ENCODE peak calls at places on chromosomes 1 and 21, in seven cellular contexts. Z, B, T, J, V, U and K are unnamed samples.

GRCh38 chr1:235954306-235955283 is 87.9 kb upstream of the LYST start:
- DNase-seq in Z (no peak), B (no peak), T (no peak), J (peak), V (no peak), U (peak), K (no peak)

GRCh38 chr1:6365047-6365446 is 28.5 kb downstream of the ACOT7 start:
- DNase-seq in Z (no peak), B (no peak), T (no peak), J (no peak), V (no peak), U (no peak), K (no peak)

GRCh38 chr1:108000620-108001105 is 35.7 kb upstream of the VAV3 start:
- DNase-seq in Z (no peak), B (peak), T (peak), J (no peak), V (no peak), U (peak), K (no peak)

GRCh38 chr1:243505986-243506689 is 250.3 kb downstream of the SDCCAG8 start:
- DNase-seq in Z (no peak), B (no peak), T (no peak), J (no peak), V (no peak), U (no peak), K (no peak)

GRCh38 chr1:202107321-202107761 is 15.4 kb upstream of the GPR37L1 start:
- DNase-seq in Z (no peak), B (no peak), T (no peak), J (no peak), V (no peak), U (peak), K (no peak)

GRCh38 chr1:160813215-160813614 is 17.2 kb downstream of the LY9 start:
- DNase-seq in Z (no peak), B (no peak), T (no peak), J (no peak), V (no peak), U (peak), K (peak)

GRCh38 chr1:108661030-108661609 is at the start of gene HENMT1:
- DNase-seq in Z (peak), B (no peak), T (peak), J (peak), V (peak), U (peak), K (peak)

GRCh38 chr1:168328965-168329364 is 48.3 kb downstream of the TBX19 start:
- DNase-seq in Z (no peak), B (no peak), T (no peak), J (no peak), V (no peak), U (no peak), K (peak)

GRCh38 chr1:7407980-7408770 is 362.9 kb upstream of the VAMP3 start:
- DNase-seq in Z (no peak), B (no peak), T (no peak), J (no peak), V (no peak), U (no peak), K (no peak)

GRCh38 chr1:165773324-165773965 is 4.8 kb upstream of the TMCO1 start:
- DNase-seq in Z (no peak), B (no peak), T (peak), J (no peak), V (no peak), U (peak), K (peak)

GRCh38 chr1:104765115-104765514 is 1015.4 kb downstream of the AMY1C start:
- DNase-seq in Z (no peak), B (no peak), T (peak), J (no peak), V (no peak), U (peak), K (peak)

GRCh38 chr1:145845144-145845513 is 301 bp upstream of the NUDT17 start:
- DNase-seq in Z (no peak), B (no peak), T (no peak), J (no peak), V (no peak), U (no peak), K (peak)

GRCh38 chr21:37072239-37072987 is 458 bp downstream of the PIGP start:
- DNase-seq in Z (peak), B (peak), T (peak), J (peak), V (no peak), U (peak), K (peak)

GRCh38 chr1:79633456-79633855 is 626.9 kb upstream of the ADGRL4 start:
- DNase-seq in Z (no peak), B (no peak), T (peak), J (no peak), V (no peak), U (peak), K (peak)

GRCh38 chr1:29286194-29286767 is 50.0 kb downstream of the PTPRU start:
- DNase-seq in Z (no peak), B (no peak), T (no peak), J (no peak), V (no peak), U (no peak), K (no peak)

GRCh38 chr1:212167098-212167497 is 118.1 kb upstream of the PPP2R5A start:
- DNase-seq in Z (no peak), B (peak), T (peak), J (no peak), V (no peak), U (peak), K (no peak)

GRCh38 chr1:74427676-74428075 is 84.7 kb downstream of the LRRC53 start:
- DNase-seq in Z (no peak), B (no peak), T (no peak), J (no peak), V (no peak), U (peak), K (peak)

GRCh38 chr1:227234998-227235405 is 83.3 kb downstream of the CDC42BPA start:
- DNase-seq in Z (no peak), B (peak), T (peak), J (no peak), V (peak), U (peak), K (peak)

GRCh38 chr1:221302357-221303147 is 423.3 kb downstream of the HLX start:
- DNase-seq in Z (no peak), B (no peak), T (no peak), J (no peak), V (no peak), U (no peak), K (no peak)

GRCh38 chr1:205041998-205042910 is 758 bp upstream of the CNTN2 start:
- DNase-seq in Z (no peak), B (no peak), T (no peak), J (no peak), V (no peak), U (no peak), K (no peak)

GRCh38 chr1:227777156-227777555 is 38.3 kb upstream of the PRSS38 start:
- DNase-seq in Z (no peak), B (no peak), T (no peak), J (no peak), V (no peak), U (no peak), K (no peak)

GRCh38 chr1:67013573-67013972 is 40.4 kb downstream of the SLC35D1 start:
- DNase-seq in Z (no peak), B (no peak), T (no peak), J (no peak), V (no peak), U (peak), K (peak)

GRCh38 chr1:10217748-10218441 is 7.5 kb downstream of the KIF1B start:
- DNase-seq in Z (no peak), B (no peak), T (no peak), J (no peak), V (no peak), U (peak), K (no peak)

GRCh38 chr1:36764796-36765195 is 269.5 kb downstream of the GRIK3 start:
- DNase-seq in Z (no peak), B (no peak), T (no peak), J (no peak), V (no peak), U (no peak), K (no peak)

GRCh38 chr1:187051618-187052232 is 223.0 kb downstream of the PLA2G4A start:
- DNase-seq in Z (no peak), B (peak), T (no peak), J (no peak), V (peak), U (peak), K (no peak)

GRCh38 chr1:2830761-2831425 is 29.4 kb upstream of the TTC34 start:
- DNase-seq in Z (no peak), B (no peak), T (no peak), J (no peak), V (no peak), U (no peak), K (no peak)

GRCh38 chr1:117612517-117613248 is 6.8 kb downstream of the TENT5C start:
- DNase-seq in Z (no peak), B (no peak), T (peak), J (no peak), V (peak), U (no peak), K (peak)

GRCh38 chr21:32653326-32653901 is 41.2 kb upstream of the CFAP298 start:
- DNase-seq in Z (no peak), B (no peak), T (no peak), J (no peak), V (peak), U (peak), K (no peak)

GRCh38 chr1:64077281-64077940 is 126.0 kb upstream of the UBE2U start:
- DNase-seq in Z (no peak), B (no peak), T (no peak), J (no peak), V (no peak), U (no peak), K (peak)

GRCh38 chr1:28577052-28577678 is 14.9 kb upstream of the RAB42 start:
- DNase-seq in Z (no peak), B (no peak), T (no peak), J (no peak), V (no peak), U (peak), K (peak)

GRCh38 chr1:3695326-3696217 is 43.3 kb downstream of the TP73 start:
- DNase-seq in Z (no peak), B (no peak), T (no peak), J (no peak), V (peak), U (peak), K (no peak)

GRCh38 chr1:109392788-109393580 is 4.7 kb downstream of the SORT1 start:
- DNase-seq in Z (no peak), B (no peak), T (no peak), J (no peak), V (peak), U (peak), K (no peak)

GRCh38 chr1:21869620-21870121 is 57.6 kb downstream of the LDLRAD2 start:
- DNase-seq in Z (no peak), B (peak), T (peak), J (no peak), V (no peak), U (peak), K (peak)